ENCODE peak calls at places on chromosomes 2 and 18, in five cellular contexts. K is CD4-positive, CD25-positive, alpha-beta regulatory T cell; Y is effector memory CD4-positive, alpha-beta T cell; S is heart right ventricle; U is spleen. J is an unnamed sample.

GRCh38 chr18:40877096-40877495 is 1077.9 kb upstream of the PIK3C3 start:
- DNase-seq in K (no peak), Y (no peak), S (no peak), U (no peak), J (no peak)

GRCh38 chr2:107303964-107304363 is 418.0 kb upstream of the ST6GAL2 start:
- DNase-seq in K (no peak), Y (no peak), S (no peak), U (no peak), J (no peak)

GRCh38 chr2:6972067-6972710 is 55.0 kb downstream of the RNF144A start:
- DNase-seq in K (no peak), Y (no peak), S (no peak), U (no peak), J (peak; percentile 4)

GRCh38 chr18:706438-706837 is 6.0 kb downstream of the ENOSF1 start:
- DNase-seq in K (no peak), Y (no peak), S (no peak), U (no peak), J (peak; percentile 21)

GRCh38 chr2:9313443-9313842 is 106.8 kb downstream of the ASAP2 start:
- DNase-seq in K (no peak), Y (no peak), S (no peak), U (no peak), J (no peak)

GRCh38 chr2:75565523-75566449 is 5.0 kb upstream of the EVA1A start:
- DNase-seq in K (no peak), Y (no peak), S (no peak), U (no peak), J (no peak)

GRCh38 chr18:79529296-79529695 is 133.6 kb downstream of the NFATC1 start:
- DNase-seq in K (no peak), Y (no peak), S (no peak), U (peak; percentile 58), J (no peak)

GRCh38 chr2:14634223-14634884 is 1.8 kb downstream of the LRATD1 start:
- DNase-seq in K (no peak), Y (no peak), S (peak; percentile 79), U (peak; percentile 72), J (peak; percentile 69)

GRCh38 chr2:230925443-230925878 is 419 bp upstream of the GPR55 start:
- DNase-seq in K (no peak), Y (no peak), S (no peak), U (peak; percentile 64), J (no peak)

GRCh38 chr2:233799716-233800115 is 21.6 kb downstream of the MROH2A start:
- DNase-seq in K (no peak), Y (no peak), S (no peak), U (no peak), J (no peak)

GRCh38 chr2:238890131-238890530 is 42.2 kb downstream of the TWIST2 start:
- DNase-seq in K (no peak), Y (no peak), S (no peak), U (peak; percentile 54), J (no peak)

GRCh38 chr2:238893349-238894000 is 45.6 kb downstream of the TWIST2 start:
- DNase-seq in K (no peak), Y (no peak), S (no peak), U (no peak), J (no peak)

GRCh38 chr2:238890806-238891666 is 43.2 kb downstream of the TWIST2 start:
- DNase-seq in K (no peak), Y (no peak), S (no peak), U (no peak), J (no peak)

GRCh38 chr2:238892796-238893195 is 44.9 kb downstream of the TWIST2 start:
- DNase-seq in K (no peak), Y (no peak), S (no peak), U (no peak), J (no peak)

DNA sequence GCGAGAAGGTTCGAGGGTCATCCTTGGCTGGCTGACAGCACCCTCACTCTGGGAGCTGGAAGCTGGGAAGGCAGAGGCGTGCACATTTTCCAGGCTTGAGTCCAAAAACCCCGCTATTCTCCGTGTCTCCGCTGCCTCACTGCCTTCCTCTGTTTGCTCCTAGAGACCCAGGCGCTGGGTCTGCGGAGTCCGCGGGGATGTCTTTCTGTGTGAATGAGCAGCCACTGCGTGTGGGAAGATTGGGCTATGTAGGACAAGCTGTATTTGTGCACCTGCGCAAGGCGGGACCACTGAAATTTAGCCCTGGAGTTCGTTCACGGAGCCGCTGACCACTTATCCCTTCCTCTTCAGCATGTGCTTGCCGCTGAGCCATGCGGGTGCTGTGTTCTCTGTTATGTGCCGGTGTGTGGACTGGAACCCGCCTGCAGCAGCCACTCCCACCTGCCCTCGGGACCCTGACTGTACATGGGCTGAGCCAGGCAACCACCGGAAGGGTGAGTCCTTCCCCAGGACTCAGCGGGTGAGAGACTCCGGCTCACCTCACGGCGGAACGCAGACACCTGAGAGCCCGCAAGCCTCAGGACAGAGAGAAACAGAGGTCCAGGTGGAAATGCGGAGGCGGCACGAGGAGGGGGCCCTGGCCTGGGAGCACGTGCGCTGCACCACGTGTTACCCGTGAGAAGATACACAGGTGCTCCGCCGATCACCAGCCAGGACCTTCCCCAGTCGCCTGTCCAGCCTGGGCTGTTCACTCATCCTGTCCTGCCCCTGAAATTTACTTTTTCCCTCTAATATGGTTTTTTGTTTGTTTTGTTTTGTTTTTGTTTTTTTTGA is 44.0 kb downstream of the TWIST2 start:
- DNase-seq in K (no peak), Y (no peak), S (no peak), U (peak; percentile 64), J (no peak)
- H3K27ac ChIP-seq in K (no peak overlapping the region), Y (no peak overlapping the region), S (no peak overlapping the region), U (no peak overlapping the region), J (no peak overlapping the region)

DNA sequence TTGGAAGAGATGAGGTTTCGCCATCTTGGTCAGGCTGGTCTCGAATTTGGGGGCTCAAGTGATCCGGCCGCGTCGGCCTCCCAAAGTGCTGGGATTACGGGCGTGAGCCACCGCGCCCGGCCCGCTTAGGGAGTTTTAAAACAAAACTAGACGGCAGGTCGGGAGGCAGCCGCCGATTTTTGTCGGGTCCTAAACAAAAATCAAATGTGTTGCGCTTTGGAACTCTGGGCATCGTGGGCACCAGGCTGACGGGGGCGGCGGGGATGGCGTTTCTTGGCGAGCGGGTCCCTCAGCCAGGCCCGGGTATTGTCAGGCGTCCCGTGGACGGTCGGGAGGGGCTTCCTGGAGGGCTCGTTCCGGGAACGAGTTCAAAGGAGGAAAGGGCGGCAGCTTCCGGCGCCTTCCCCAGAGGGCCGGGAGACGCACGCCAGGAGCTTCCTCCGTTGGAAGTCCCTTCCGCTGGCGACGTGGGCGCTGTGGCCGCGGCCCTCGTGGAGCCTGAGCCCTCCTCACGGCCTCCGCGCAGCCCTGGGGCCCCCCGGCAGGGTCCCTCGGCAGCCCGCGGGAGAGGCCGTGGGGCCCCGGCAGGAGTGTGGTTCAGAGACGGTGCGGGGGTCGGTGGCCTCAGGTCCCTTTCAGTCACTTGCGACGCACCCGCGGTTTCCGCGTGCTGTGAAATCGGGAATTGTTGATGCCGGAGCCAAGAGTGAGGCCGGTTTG is 59.2 kb downstream of the EMILIN2 start:
- DNase-seq in K (peak; percentile 29), Y (peak; percentile 18), S (peak; percentile 81), U (peak; percentile 87), J (peak; percentile 77)
- H3K27ac ChIP-seq in K (peak overlapping the region; percentile 66), Y (peak overlapping the region; percentile 59), S (peak overlapping the region; percentile 90), U (peak overlapping the region; percentile 86), J (peak overlapping the region; percentile 26)

GRCh38 chr2:220937231-220937630 is 634.9 kb downstream of the EPHA4 start:
- DNase-seq in K (no peak), Y (no peak), S (no peak), U (no peak), J (no peak)
- H3K27ac ChIP-seq in K (no peak overlapping the region), Y (no peak overlapping the region), S (no peak overlapping the region), U (no peak overlapping the region), J (peak overlapping the region; percentile 58)

DNA sequence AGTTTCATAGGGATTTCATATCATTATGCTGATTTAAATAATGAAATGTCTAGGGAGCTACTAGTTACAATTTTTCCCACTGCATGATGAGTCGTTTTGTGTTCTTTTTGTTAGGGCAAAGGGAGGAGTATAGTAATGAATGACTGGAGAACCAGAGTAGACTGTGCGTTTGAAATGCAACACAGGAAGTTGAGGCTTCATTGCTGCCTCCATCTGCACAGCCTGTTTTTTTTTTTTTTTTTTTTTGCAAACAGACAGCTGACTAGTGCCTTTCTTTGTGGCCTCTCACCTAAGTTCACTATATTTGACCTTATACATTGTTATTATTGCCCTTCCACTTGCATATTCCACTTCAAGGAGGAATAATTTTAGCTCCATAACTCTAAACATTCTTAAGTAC is 286.7 kb upstream of the LRRTM1 start:
- DNase-seq in K (no peak), Y (no peak), S (no peak), U (no peak), J (no peak)
- H3K27ac ChIP-seq in K (no peak overlapping the region), Y (no peak overlapping the region), S (no peak overlapping the region), U (no peak overlapping the region), J (no peak overlapping the region)

GRCh38 chr2:98881153-98881650 is 54.8 kb downstream of the CRACDL start:
- DNase-seq in K (no peak), Y (no peak), S (no peak), U (no peak), J (peak; percentile 21)

GRCh38 chr2:98884658-98885057 is 51.4 kb downstream of the CRACDL start:
- DNase-seq in K (no peak), Y (no peak), S (no peak), U (no peak), J (peak; percentile 18)

GRCh38 chr2:98882368-98882767 is 53.7 kb downstream of the CRACDL start:
- DNase-seq in K (no peak), Y (no peak), S (no peak), U (no peak), J (peak; percentile 16)

GRCh38 chr2:98883780-98884211 is 52.2 kb downstream of the CRACDL start:
- DNase-seq in K (no peak), Y (no peak), S (no peak), U (peak; percentile 41), J (peak; percentile 38)

GRCh38 chr2:98882971-98883779 is 52.9 kb downstream of the CRACDL start:
- DNase-seq in K (no peak), Y (no peak), S (no peak), U (peak; percentile 16), J (peak; percentile 50)
- H3K27ac ChIP-seq in K (no peak overlapping the region), Y (no peak overlapping the region), S (no peak overlapping the region), U (no peak overlapping the region), J (no peak overlapping the region)

DNA sequence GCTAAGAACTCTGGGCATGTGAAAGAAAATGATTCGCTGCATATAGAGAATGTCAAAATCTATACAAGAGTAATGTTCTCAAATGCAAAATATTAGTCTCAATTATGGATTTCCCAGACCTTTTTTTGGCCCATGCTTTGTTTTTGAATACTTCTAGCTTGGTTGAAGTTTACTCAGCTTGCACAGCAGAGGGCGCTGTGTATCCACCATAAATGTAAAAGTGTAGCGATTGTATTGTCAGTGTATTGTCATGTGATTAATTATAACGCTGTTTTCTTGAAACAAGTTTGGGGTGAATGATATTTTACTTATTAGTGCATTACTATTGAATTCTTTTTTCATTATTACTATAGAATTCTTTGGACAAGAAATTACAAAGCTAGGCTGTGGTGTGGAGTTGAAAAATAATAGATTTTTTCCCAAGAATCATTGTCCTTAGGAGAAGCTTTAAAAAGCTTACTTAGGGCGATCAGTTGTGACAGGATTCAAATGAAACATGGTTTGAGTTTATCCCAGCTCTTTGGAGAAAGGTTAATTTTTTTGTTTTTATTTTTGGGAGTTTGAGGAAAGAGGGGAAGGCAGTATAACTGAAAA is 98.3 kb downstream of the PIK3C3 start:
- DNase-seq in K (peak; percentile 47), Y (peak; percentile 8), S (peak; percentile 24), U (no peak), J (no peak)
- H3K27ac ChIP-seq in K (no peak overlapping the region), Y (no peak overlapping the region), S (no peak overlapping the region), U (no peak overlapping the region), J (no peak overlapping the region)

GRCh38 chr2:69114534-69114933 is 101.6 kb downstream of the ANTXR1 start:
- DNase-seq in K (no peak), Y (no peak), S (no peak), U (no peak), J (no peak)
- H3K27ac ChIP-seq in K (no peak overlapping the region), Y (no peak overlapping the region), S (no peak overlapping the region), U (no peak overlapping the region), J (no peak overlapping the region)

J was measured in right atrium auricular region.